ENCODE peak calls at places on chromosomes 13 and 19, in six cellular contexts. One of them, this sample, is unnamed.

GRCh38 chr13:28501547-28501946 is 6.6 kb upstream of the FLT1 start:
- DNase-seq in Calu3: no peak
- DNase-seq in activated CD4-positive, alpha-beta T cell treated with anti-CD3 and anti-CD28 coated beads, Interleukin-2, amount 50 U/mL, for 48 hours: no peak
- DNase-seq in OCI-LY7: no peak
- DNase-seq in fibroblast of pulmonary artery: no peak
- DNase-seq in iPS-NIHi11: no peak
- DNase-seq in this sample: no peak

GRCh38 chr19:8017808-8018207 is 12.4 kb upstream of the ELAVL1 start:
- DNase-seq in fibroblast of pulmonary artery: no peak
- DNase-seq in Calu3: no peak
- DNase-seq in OCI-LY7: peak
- DNase-seq in iPS-NIHi11: no peak
- DNase-seq in activated CD4-positive, alpha-beta T cell treated with anti-CD3 and anti-CD28 coated beads, Interleukin-2, amount 50 U/mL, for 48 hours: peak
- DNase-seq in this sample: no peak

GRCh38 chr13:52809310-52809769 is 39.1 kb downstream of the PCDH8 start:
- DNase-seq in iPS-NIHi11: peak
- DNase-seq in OCI-LY7: peak
- DNase-seq in Calu3: peak
- DNase-seq in fibroblast of pulmonary artery: peak
- DNase-seq in activated CD4-positive, alpha-beta T cell treated with anti-CD3 and anti-CD28 coated beads, Interleukin-2, amount 50 U/mL, for 48 hours: peak
- DNase-seq in this sample: no peak

GRCh38 chr19:48926909-48927308 is 6.6 kb upstream of the DHDH start:
- DNase-seq in fibroblast of pulmonary artery: peak
- DNase-seq in activated CD4-positive, alpha-beta T cell treated with anti-CD3 and anti-CD28 coated beads, Interleukin-2, amount 50 U/mL, for 48 hours: peak
- DNase-seq in OCI-LY7: no peak
- DNase-seq in iPS-NIHi11: no peak
- DNase-seq in Calu3: peak
- DNase-seq in this sample: no peak

GRCh38 chr13:90526711-90527110 is 820.8 kb upstream of the MIR17HG start:
- DNase-seq in OCI-LY7: no peak
- DNase-seq in fibroblast of pulmonary artery: no peak
- DNase-seq in Calu3: no peak
- DNase-seq in activated CD4-positive, alpha-beta T cell treated with anti-CD3 and anti-CD28 coated beads, Interleukin-2, amount 50 U/mL, for 48 hours: no peak
- DNase-seq in iPS-NIHi11: no peak
- DNase-seq in this sample: no peak

GRCh38 chr19:46036745-46037126 is 4.1 kb downstream of the IGFL4 start:
- DNase-seq in activated CD4-positive, alpha-beta T cell treated with anti-CD3 and anti-CD28 coated beads, Interleukin-2, amount 50 U/mL, for 48 hours: no peak
- DNase-seq in OCI-LY7: no peak
- DNase-seq in Calu3: no peak
- DNase-seq in fibroblast of pulmonary artery: no peak
- DNase-seq in iPS-NIHi11: no peak
- DNase-seq in this sample: no peak

GRCh38 chr13:44498969-44499368 is 77.2 kb downstream of the TSC22D1 start:
- DNase-seq in OCI-LY7: no peak
- DNase-seq in Calu3: no peak
- DNase-seq in activated CD4-positive, alpha-beta T cell treated with anti-CD3 and anti-CD28 coated beads, Interleukin-2, amount 50 U/mL, for 48 hours: no peak
- DNase-seq in iPS-NIHi11: no peak
- DNase-seq in fibroblast of pulmonary artery: peak
- DNase-seq in this sample: no peak

GRCh38 chr13:64130600-64130999 is 2715.0 kb upstream of the PCDH20 start:
- DNase-seq in iPS-NIHi11: no peak
- DNase-seq in OCI-LY7: no peak
- DNase-seq in Calu3: no peak
- DNase-seq in fibroblast of pulmonary artery: peak
- DNase-seq in activated CD4-positive, alpha-beta T cell treated with anti-CD3 and anti-CD28 coated beads, Interleukin-2, amount 50 U/mL, for 48 hours: no peak
- DNase-seq in this sample: no peak

GRCh38 chr13:30696278-30697176 is 38.8 kb upstream of the ALOX5AP start:
- DNase-seq in fibroblast of pulmonary artery: no peak
- DNase-seq in OCI-LY7: peak
- DNase-seq in iPS-NIHi11: no peak
- DNase-seq in activated CD4-positive, alpha-beta T cell treated with anti-CD3 and anti-CD28 coated beads, Interleukin-2, amount 50 U/mL, for 48 hours: peak
- DNase-seq in Calu3: no peak
- DNase-seq in this sample: no peak

GRCh38 chr13:113009743-113010509 is 40.9 kb downstream of the MCF2L start:
- DNase-seq in iPS-NIHi11: no peak
- DNase-seq in activated CD4-positive, alpha-beta T cell treated with anti-CD3 and anti-CD28 coated beads, Interleukin-2, amount 50 U/mL, for 48 hours: no peak
- DNase-seq in OCI-LY7: no peak
- DNase-seq in fibroblast of pulmonary artery: peak
- DNase-seq in Calu3: no peak
- DNase-seq in this sample: no peak

GRCh38 chr19:42176649-42176989 is 40.9 kb downstream of the DEDD2 start:
- DNase-seq in iPS-NIHi11: peak
- DNase-seq in OCI-LY7: no peak
- DNase-seq in Calu3: no peak
- DNase-seq in activated CD4-positive, alpha-beta T cell treated with anti-CD3 and anti-CD28 coated beads, Interleukin-2, amount 50 U/mL, for 48 hours: no peak
- DNase-seq in fibroblast of pulmonary artery: no peak
- DNase-seq in this sample: no peak

GRCh38 chr13:36981156-36981743 is 17.9 kb downstream of the ALG5 start:
- DNase-seq in Calu3: no peak
- DNase-seq in activated CD4-positive, alpha-beta T cell treated with anti-CD3 and anti-CD28 coated beads, Interleukin-2, amount 50 U/mL, for 48 hours: no peak
- DNase-seq in fibroblast of pulmonary artery: peak
- DNase-seq in iPS-NIHi11: peak
- DNase-seq in OCI-LY7: peak
- DNase-seq in this sample: no peak

GRCh38 chr19:13039211-13039789 is 44.0 kb downstream of the NFIX start:
- DNase-seq in activated CD4-positive, alpha-beta T cell treated with anti-CD3 and anti-CD28 coated beads, Interleukin-2, amount 50 U/mL, for 48 hours: no peak
- DNase-seq in Calu3: no peak
- DNase-seq in fibroblast of pulmonary artery: no peak
- DNase-seq in OCI-LY7: no peak
- DNase-seq in iPS-NIHi11: no peak
- DNase-seq in this sample: no peak

GRCh38 chr19:33864311-33864850 is 67.7 kb downstream of the KCTD15 start:
- DNase-seq in Calu3: peak
- DNase-seq in fibroblast of pulmonary artery: no peak
- DNase-seq in OCI-LY7: no peak
- DNase-seq in iPS-NIHi11: no peak
- DNase-seq in activated CD4-positive, alpha-beta T cell treated with anti-CD3 and anti-CD28 coated beads, Interleukin-2, amount 50 U/mL, for 48 hours: no peak
- DNase-seq in this sample: no peak

GRCh38 chr13:96294930-96295657 is 205.2 kb downstream of the HS6ST3 start:
- DNase-seq in fibroblast of pulmonary artery: no peak
- DNase-seq in activated CD4-positive, alpha-beta T cell treated with anti-CD3 and anti-CD28 coated beads, Interleukin-2, amount 50 U/mL, for 48 hours: no peak
- DNase-seq in OCI-LY7: no peak
- DNase-seq in Calu3: no peak
- DNase-seq in iPS-NIHi11: peak
- DNase-seq in this sample: no peak

GRCh38 chr13:25335856-25336255 is 34.4 kb downstream of the NUP58 start:
- DNase-seq in activated CD4-positive, alpha-beta T cell treated with anti-CD3 and anti-CD28 coated beads, Interleukin-2, amount 50 U/mL, for 48 hours: no peak
- DNase-seq in OCI-LY7: no peak
- DNase-seq in iPS-NIHi11: no peak
- DNase-seq in Calu3: no peak
- DNase-seq in fibroblast of pulmonary artery: peak
- DNase-seq in this sample: no peak

GRCh38 chr13:28564030-28564429 is 69.1 kb upstream of the FLT1 start:
- DNase-seq in OCI-LY7: no peak
- DNase-seq in iPS-NIHi11: peak
- DNase-seq in activated CD4-positive, alpha-beta T cell treated with anti-CD3 and anti-CD28 coated beads, Interleukin-2, amount 50 U/mL, for 48 hours: no peak
- DNase-seq in fibroblast of pulmonary artery: no peak
- DNase-seq in Calu3: peak
- DNase-seq in this sample: no peak

GRCh38 chr13:67133476-67133875 is 96.7 kb downstream of the PCDH9 start:
- DNase-seq in iPS-NIHi11: no peak
- DNase-seq in Calu3: no peak
- DNase-seq in fibroblast of pulmonary artery: peak
- DNase-seq in activated CD4-positive, alpha-beta T cell treated with anti-CD3 and anti-CD28 coated beads, Interleukin-2, amount 50 U/mL, for 48 hours: no peak
- DNase-seq in OCI-LY7: no peak
- DNase-seq in this sample: no peak